ENCODE peak calls at places on chromosomes 6 and 20, in ten cellular contexts. One of them, this sample, is unnamed.

GRCh38 chr6:161048636-161049035 is 57.1 kb downstream of the MAP3K4 start:
- DNase-seq in IMR-90: peak; percentile 70
- DNase-seq in SJSA1: no peak
- DNase-seq in neuronal stem cell: no peak
- DNase-seq in cardiac muscle cell: peak; percentile 56
- DNase-seq in tibial nerve: no peak
- DNase-seq in mucosa of descending colon: no peak
- DNase-seq in naive thymus-derived CD4-positive, alpha-beta T cell: no peak
- DNase-seq in breast epithelium: no peak
- DNase-seq in right cardiac atrium: no peak
- DNase-seq in this sample: no peak

GRCh38 chr6:46376562-46376969 is 114.7 kb downstream of the RCAN2 start:
- DNase-seq in naive thymus-derived CD4-positive, alpha-beta T cell: no peak
- DNase-seq in right cardiac atrium: peak; percentile 42
- DNase-seq in cardiac muscle cell: no peak
- DNase-seq in tibial nerve: no peak
- DNase-seq in SJSA1: no peak
- DNase-seq in neuronal stem cell: no peak
- DNase-seq in IMR-90: no peak
- DNase-seq in mucosa of descending colon: no peak
- DNase-seq in breast epithelium: no peak
- DNase-seq in this sample: no peak

GRCh38 chr6:108274546-108274945 is 13.7 kb upstream of the SNX3 start:
- DNase-seq in cardiac muscle cell: no peak
- DNase-seq in naive thymus-derived CD4-positive, alpha-beta T cell: no peak
- DNase-seq in neuronal stem cell: no peak
- DNase-seq in breast epithelium: no peak
- DNase-seq in IMR-90: no peak
- DNase-seq in mucosa of descending colon: no peak
- DNase-seq in SJSA1: no peak
- DNase-seq in right cardiac atrium: no peak
- DNase-seq in tibial nerve: no peak
- DNase-seq in this sample: no peak

GRCh38 chr6:101281266-101281665 is 112.2 kb upstream of the GRIK2 start:
- DNase-seq in naive thymus-derived CD4-positive, alpha-beta T cell: no peak
- DNase-seq in right cardiac atrium: no peak
- DNase-seq in tibial nerve: no peak
- DNase-seq in breast epithelium: no peak
- DNase-seq in SJSA1: no peak
- DNase-seq in neuronal stem cell: no peak
- DNase-seq in IMR-90: no peak
- DNase-seq in cardiac muscle cell: no peak
- DNase-seq in mucosa of descending colon: no peak
- DNase-seq in this sample: no peak

GRCh38 chr6:160278786-160279310 is 20.2 kb upstream of the SLC22A2 start:
- DNase-seq in IMR-90: no peak
- DNase-seq in SJSA1: no peak
- DNase-seq in cardiac muscle cell: peak; percentile 3
- DNase-seq in mucosa of descending colon: no peak
- DNase-seq in breast epithelium: no peak
- DNase-seq in naive thymus-derived CD4-positive, alpha-beta T cell: no peak
- DNase-seq in tibial nerve: no peak
- DNase-seq in neuronal stem cell: no peak
- DNase-seq in right cardiac atrium: no peak
- DNase-seq in this sample: no peak

GRCh38 chr20:46332373-46333135 is 24.3 kb upstream of the CDH22 start:
- DNase-seq in SJSA1: no peak
- DNase-seq in IMR-90: no peak
- DNase-seq in naive thymus-derived CD4-positive, alpha-beta T cell: no peak
- DNase-seq in breast epithelium: no peak
- DNase-seq in cardiac muscle cell: no peak
- DNase-seq in right cardiac atrium: no peak
- DNase-seq in mucosa of descending colon: no peak
- DNase-seq in tibial nerve: no peak
- DNase-seq in neuronal stem cell: no peak
- DNase-seq in this sample: no peak

GRCh38 chr20:18258126-18258860 is 30.0 kb upstream of the ZNF133 start:
- DNase-seq in breast epithelium: no peak
- DNase-seq in naive thymus-derived CD4-positive, alpha-beta T cell: no peak
- DNase-seq in tibial nerve: no peak
- DNase-seq in SJSA1: no peak
- DNase-seq in neuronal stem cell: no peak
- DNase-seq in IMR-90: no peak
- DNase-seq in right cardiac atrium: no peak
- DNase-seq in mucosa of descending colon: no peak
- DNase-seq in cardiac muscle cell: no peak
- DNase-seq in this sample: no peak

GRCh38 chr6:33075568-33076405 is at the start of gene HLA-DPB1:
- DNase-seq in neuronal stem cell: peak; percentile 33
- DNase-seq in mucosa of descending colon: no peak
- DNase-seq in IMR-90: peak; percentile 59
- DNase-seq in breast epithelium: no peak
- DNase-seq in SJSA1: no peak
- DNase-seq in cardiac muscle cell: peak; percentile 75
- DNase-seq in tibial nerve: peak; percentile 29
- DNase-seq in naive thymus-derived CD4-positive, alpha-beta T cell: peak; percentile 68
- DNase-seq in right cardiac atrium: no peak
- DNase-seq in this sample: no peak

GRCh38 chr6:132730560-132730959 is 16.7 kb upstream of the VNN1 start:
- DNase-seq in breast epithelium: no peak
- DNase-seq in cardiac muscle cell: peak; percentile 9
- DNase-seq in tibial nerve: no peak
- DNase-seq in IMR-90: peak; percentile 94
- DNase-seq in neuronal stem cell: no peak
- DNase-seq in right cardiac atrium: no peak
- DNase-seq in naive thymus-derived CD4-positive, alpha-beta T cell: no peak
- DNase-seq in SJSA1: no peak
- DNase-seq in mucosa of descending colon: no peak
- DNase-seq in this sample: no peak

GRCh38 chr6:16551466-16551865 is 209.8 kb downstream of the ATXN1 start:
- DNase-seq in IMR-90: no peak
- DNase-seq in neuronal stem cell: no peak
- DNase-seq in SJSA1: no peak
- DNase-seq in right cardiac atrium: no peak
- DNase-seq in naive thymus-derived CD4-positive, alpha-beta T cell: no peak
- DNase-seq in cardiac muscle cell: no peak
- DNase-seq in breast epithelium: no peak
- DNase-seq in tibial nerve: no peak
- DNase-seq in mucosa of descending colon: no peak
- DNase-seq in this sample: no peak

GRCh38 chr6:100269189-100269588 is 195.5 kb downstream of the SIM1 start:
- DNase-seq in IMR-90: peak; percentile 85
- DNase-seq in SJSA1: no peak
- DNase-seq in cardiac muscle cell: peak; percentile 78
- DNase-seq in right cardiac atrium: no peak
- DNase-seq in mucosa of descending colon: no peak
- DNase-seq in breast epithelium: no peak
- DNase-seq in naive thymus-derived CD4-positive, alpha-beta T cell: no peak
- DNase-seq in neuronal stem cell: no peak
- DNase-seq in tibial nerve: no peak
- DNase-seq in this sample: no peak

GRCh38 chr6:28802417-28803336 is 121.1 kb downstream of the TRIM27 start:
- DNase-seq in right cardiac atrium: no peak
- DNase-seq in tibial nerve: no peak
- DNase-seq in cardiac muscle cell: peak; percentile 47
- DNase-seq in IMR-90: peak; percentile 65
- DNase-seq in SJSA1: no peak
- DNase-seq in neuronal stem cell: no peak
- DNase-seq in breast epithelium: no peak
- DNase-seq in naive thymus-derived CD4-positive, alpha-beta T cell: no peak
- DNase-seq in mucosa of descending colon: no peak
- DNase-seq in this sample: no peak

GRCh38 chr6:13099771-13100170 is 228.6 kb downstream of the TBC1D7 start:
- DNase-seq in tibial nerve: no peak
- DNase-seq in breast epithelium: no peak
- DNase-seq in naive thymus-derived CD4-positive, alpha-beta T cell: no peak
- DNase-seq in mucosa of descending colon: no peak
- DNase-seq in IMR-90: no peak
- DNase-seq in cardiac muscle cell: no peak
- DNase-seq in neuronal stem cell: no peak
- DNase-seq in SJSA1: no peak
- DNase-seq in right cardiac atrium: no peak
- DNase-seq in this sample: no peak

GRCh38 chr6:115691433-115691832 is 369.3 kb downstream of the FRK start:
- DNase-seq in naive thymus-derived CD4-positive, alpha-beta T cell: no peak
- DNase-seq in mucosa of descending colon: no peak
- DNase-seq in breast epithelium: no peak
- DNase-seq in tibial nerve: no peak
- DNase-seq in right cardiac atrium: no peak
- DNase-seq in cardiac muscle cell: no peak
- DNase-seq in neuronal stem cell: no peak
- DNase-seq in SJSA1: no peak
- DNase-seq in IMR-90: no peak
- DNase-seq in this sample: no peak

DNA sequence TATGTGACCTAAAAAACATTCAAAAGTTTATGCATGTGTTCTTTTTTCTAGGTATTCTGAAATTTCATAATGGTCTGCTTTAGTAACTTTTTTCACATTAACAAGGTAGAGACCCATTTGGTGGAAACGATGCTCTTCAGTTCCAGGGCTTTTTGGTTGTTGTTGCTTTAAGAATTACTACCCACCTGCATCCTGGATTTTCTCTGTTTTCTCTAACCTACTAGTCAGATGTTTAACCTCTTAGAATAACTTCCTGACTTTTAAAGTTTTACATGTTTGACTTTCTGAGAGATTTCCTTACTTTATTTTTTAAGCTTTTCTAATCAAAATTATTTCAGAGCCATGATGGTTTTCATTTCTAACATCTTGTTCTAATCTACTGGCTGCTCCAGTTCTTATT is 15.0 kb downstream of the TULP4 start:
- DNase-seq in right cardiac atrium: no peak
- DNase-seq in cardiac muscle cell: no peak
- DNase-seq in neuronal stem cell: no peak
- DNase-seq in breast epithelium: no peak
- DNase-seq in naive thymus-derived CD4-positive, alpha-beta T cell: no peak
- DNase-seq in IMR-90: no peak
- DNase-seq in mucosa of descending colon: no peak
- DNase-seq in SJSA1: no peak
- DNase-seq in tibial nerve: no peak
- DNase-seq in this sample: no peak
- H3K4me1 ChIP-seq in right cardiac atrium: peaks cover 5% of the 10 kb centered on the region
- H3K4me1 ChIP-seq in cardiac muscle cell: no peaks in the 10 kb centered on the region
- H3K4me1 ChIP-seq in neuronal stem cell: peaks cover 1% of the 10 kb centered on the region
- H3K4me1 ChIP-seq in breast epithelium: no peaks in the 10 kb centered on the region
- H3K4me1 ChIP-seq in naive thymus-derived CD4-positive, alpha-beta T cell: peaks cover 6% of the 10 kb centered on the region
- H3K4me1 ChIP-seq in IMR-90: peaks cover 7% of the 10 kb centered on the region
- H3K4me1 ChIP-seq in mucosa of descending colon: peaks cover 3% of the 10 kb centered on the region
- H3K4me1 ChIP-seq in SJSA1: peaks cover 7% of the 10 kb centered on the region
- H3K4me1 ChIP-seq in tibial nerve: peaks cover 4% of the 10 kb centered on the region
- H3K4me1 ChIP-seq in this sample: peaks cover 23% of the 10 kb centered on the region

DNA sequence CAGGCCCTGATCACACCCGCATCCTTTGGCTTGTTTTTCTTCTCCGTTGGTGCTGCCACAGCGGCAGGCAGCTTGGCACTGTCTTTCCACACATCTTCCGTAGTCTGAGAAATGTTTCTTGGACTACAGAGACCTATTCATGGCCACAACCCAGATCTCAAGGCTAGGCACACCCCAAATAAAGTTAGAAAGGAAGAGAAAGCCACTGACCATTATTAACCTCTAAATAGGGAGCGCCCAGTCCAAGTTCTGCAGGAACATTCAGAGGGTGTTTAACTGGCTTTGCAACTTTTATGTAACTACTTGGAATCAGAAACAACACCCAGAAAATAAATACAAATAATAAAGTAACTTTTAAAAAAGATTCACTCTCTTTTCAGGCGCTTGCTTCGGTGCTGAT is 124.8 kb upstream of the NEDD9 start:
- DNase-seq in tibial nerve: no peak
- DNase-seq in right cardiac atrium: no peak
- DNase-seq in mucosa of descending colon: no peak
- DNase-seq in naive thymus-derived CD4-positive, alpha-beta T cell: no peak
- DNase-seq in cardiac muscle cell: no peak
- DNase-seq in breast epithelium: no peak
- DNase-seq in neuronal stem cell: no peak
- DNase-seq in IMR-90: no peak
- DNase-seq in SJSA1: no peak
- DNase-seq in this sample: no peak
- H3K4me1 ChIP-seq in tibial nerve: peaks cover 6% of the 10 kb centered on the region
- H3K4me1 ChIP-seq in right cardiac atrium: peaks cover 9% of the 10 kb centered on the region
- H3K4me1 ChIP-seq in mucosa of descending colon: peaks cover 9% of the 10 kb centered on the region
- H3K4me1 ChIP-seq in naive thymus-derived CD4-positive, alpha-beta T cell: peaks cover 20% of the 10 kb centered on the region
- H3K4me1 ChIP-seq in cardiac muscle cell: no peaks in the 10 kb centered on the region
- H3K4me1 ChIP-seq in breast epithelium: no peaks in the 10 kb centered on the region
- H3K4me1 ChIP-seq in neuronal stem cell: peaks cover 4% of the 10 kb centered on the region
- H3K4me1 ChIP-seq in IMR-90: peaks cover 5% of the 10 kb centered on the region
- H3K4me1 ChIP-seq in SJSA1: peaks cover 18% of the 10 kb centered on the region
- H3K4me1 ChIP-seq in this sample: peaks cover 29% of the 10 kb centered on the region

DNA sequence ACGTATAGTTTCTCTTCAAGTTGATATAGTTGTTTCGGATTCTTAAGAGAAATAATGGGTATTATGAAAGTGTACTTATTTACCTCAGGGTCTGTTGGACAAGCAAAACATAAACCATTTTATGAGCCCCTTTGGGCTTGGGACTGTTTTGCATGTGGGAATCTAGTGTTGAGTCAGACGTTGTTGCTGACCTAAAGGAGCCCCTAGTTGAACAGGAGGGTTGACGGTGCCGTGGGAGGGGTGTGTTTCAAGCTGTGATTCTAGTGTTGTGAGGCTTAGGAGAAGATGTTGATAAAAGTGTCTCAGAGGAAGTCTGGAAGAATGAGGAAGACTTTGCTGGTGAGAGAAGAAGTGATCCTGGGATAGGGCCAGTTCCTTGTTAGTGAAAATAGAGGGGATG is 140.0 kb downstream of the ARID1B start:
- DNase-seq in breast epithelium: no peak
- DNase-seq in mucosa of descending colon: no peak
- DNase-seq in SJSA1: no peak
- DNase-seq in tibial nerve: no peak
- DNase-seq in cardiac muscle cell: no peak
- DNase-seq in naive thymus-derived CD4-positive, alpha-beta T cell: no peak
- DNase-seq in IMR-90: no peak
- DNase-seq in neuronal stem cell: no peak
- DNase-seq in right cardiac atrium: no peak
- DNase-seq in this sample: no peak
- H3K4me1 ChIP-seq in breast epithelium: no peaks in the 10 kb centered on the region
- H3K4me1 ChIP-seq in mucosa of descending colon: no peaks in the 10 kb centered on the region
- H3K4me1 ChIP-seq in SJSA1: peaks cover 6% of the 10 kb centered on the region
- H3K4me1 ChIP-seq in tibial nerve: peaks cover 7% of the 10 kb centered on the region
- H3K4me1 ChIP-seq in cardiac muscle cell: peaks cover 10% of the 10 kb centered on the region
- H3K4me1 ChIP-seq in naive thymus-derived CD4-positive, alpha-beta T cell: peaks cover 4% of the 10 kb centered on the region
- H3K4me1 ChIP-seq in IMR-90: peaks cover 10% of the 10 kb centered on the region
- H3K4me1 ChIP-seq in neuronal stem cell: peaks cover 7% of the 10 kb centered on the region
- H3K4me1 ChIP-seq in right cardiac atrium: peaks cover 13% of the 10 kb centered on the region
- H3K4me1 ChIP-seq in this sample: no peaks in the 10 kb centered on the region

DNA sequence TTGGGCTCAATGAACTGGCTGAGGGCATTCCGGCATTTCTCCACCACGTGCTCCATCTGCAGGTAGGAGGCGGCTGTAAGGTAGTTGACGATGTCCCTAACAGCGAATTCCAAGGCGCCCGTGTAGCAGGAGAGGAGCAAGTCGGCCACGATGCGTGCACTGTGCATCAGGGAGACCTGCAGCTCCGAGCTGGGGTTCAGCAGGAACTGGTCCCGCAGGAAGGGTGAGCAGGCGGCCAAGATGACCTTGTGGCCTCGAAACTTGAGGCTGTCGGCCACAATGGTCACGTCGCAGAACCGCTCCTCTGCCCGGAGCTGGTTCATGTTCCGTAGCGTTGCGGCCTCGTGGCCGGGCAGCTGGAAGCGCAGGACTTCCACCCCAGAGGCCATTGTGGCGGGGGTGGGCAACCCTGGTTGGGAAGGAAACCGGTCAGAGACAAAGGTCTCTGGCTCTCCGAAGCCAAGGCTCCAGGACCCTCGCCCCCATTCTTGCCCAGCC is 920 bp downstream of the ZBTB12 start:
- DNase-seq in breast epithelium: no peak
- DNase-seq in tibial nerve: no peak
- DNase-seq in SJSA1: no peak
- DNase-seq in neuronal stem cell: no peak
- DNase-seq in IMR-90: no peak
- DNase-seq in right cardiac atrium: peak; percentile 65
- DNase-seq in mucosa of descending colon: peak; percentile 74
- DNase-seq in cardiac muscle cell: no peak
- DNase-seq in naive thymus-derived CD4-positive, alpha-beta T cell: no peak
- DNase-seq in this sample: peak; percentile 28
- H3K4me1 ChIP-seq in breast epithelium: no peaks in the 10 kb centered on the region
- H3K4me1 ChIP-seq in tibial nerve: peaks cover 15% of the 10 kb centered on the region
- H3K4me1 ChIP-seq in SJSA1: peaks cover 29% of the 10 kb centered on the region
- H3K4me1 ChIP-seq in neuronal stem cell: peaks cover 21% of the 10 kb centered on the region
- H3K4me1 ChIP-seq in IMR-90: peaks cover 12% of the 10 kb centered on the region
- H3K4me1 ChIP-seq in right cardiac atrium: peaks cover 9% of the 10 kb centered on the region
- H3K4me1 ChIP-seq in mucosa of descending colon: peaks cover 29% of the 10 kb centered on the region
- H3K4me1 ChIP-seq in cardiac muscle cell: peaks cover 21% of the 10 kb centered on the region
- H3K4me1 ChIP-seq in naive thymus-derived CD4-positive, alpha-beta T cell: peaks cover 19% of the 10 kb centered on the region
- H3K4me1 ChIP-seq in this sample: peaks cover 14% of the 10 kb centered on the region

This sample was measured in transverse colon.